ENCODE peak calls at places on chromosome 1, in nine cellular contexts. One of them, this sample, is unnamed.

GRCh38 chr1:150992626-150993025 is 10.5 kb downstream of the ANXA9 start:
- DNase-seq in cardiac fibroblast: no peak
- DNase-seq in left ventricle myocardium inferior: no peak
- DNase-seq in fibroblast of mammary gland: no peak
- DNase-seq in CD8-positive, alpha-beta memory T cell: no peak
- DNase-seq in Peyer's patch: no peak
- DNase-seq in small intestine: no peak
- DNase-seq in tibial artery: no peak
- DNase-seq in lower lobe of right lung: no peak
- DNase-seq in this sample: no peak

GRCh38 chr1:237318748-237319147 is 276.8 kb downstream of the RYR2 start:
- DNase-seq in cardiac fibroblast: no peak
- DNase-seq in left ventricle myocardium inferior: no peak
- DNase-seq in fibroblast of mammary gland: no peak
- DNase-seq in CD8-positive, alpha-beta memory T cell: no peak
- DNase-seq in Peyer's patch: no peak
- DNase-seq in small intestine: no peak
- DNase-seq in tibial artery: no peak
- DNase-seq in lower lobe of right lung: no peak
- DNase-seq in this sample: no peak

GRCh38 chr1:245876586-245876985 is 630.5 kb downstream of the SMYD3 start:
- DNase-seq in cardiac fibroblast: no peak
- DNase-seq in left ventricle myocardium inferior: no peak
- DNase-seq in fibroblast of mammary gland: no peak
- DNase-seq in CD8-positive, alpha-beta memory T cell: no peak
- DNase-seq in Peyer's patch: no peak
- DNase-seq in small intestine: no peak
- DNase-seq in tibial artery: no peak
- DNase-seq in lower lobe of right lung: no peak
- DNase-seq in this sample: no peak

GRCh38 chr1:25167269-25168192 is 64.8 kb downstream of the SYF2 start:
- DNase-seq in cardiac fibroblast: no peak
- DNase-seq in left ventricle myocardium inferior: no peak
- DNase-seq in fibroblast of mammary gland: no peak
- DNase-seq in CD8-positive, alpha-beta memory T cell: no peak
- DNase-seq in Peyer's patch: no peak
- DNase-seq in small intestine: peak
- DNase-seq in tibial artery: no peak
- DNase-seq in lower lobe of right lung: no peak
- DNase-seq in this sample: no peak

GRCh38 chr1:85128296-85128695 is 72.5 kb downstream of the SYDE2 start:
- DNase-seq in cardiac fibroblast: peak
- DNase-seq in left ventricle myocardium inferior: no peak
- DNase-seq in fibroblast of mammary gland: peak
- DNase-seq in CD8-positive, alpha-beta memory T cell: no peak
- DNase-seq in Peyer's patch: no peak
- DNase-seq in small intestine: no peak
- DNase-seq in tibial artery: no peak
- DNase-seq in lower lobe of right lung: no peak
- DNase-seq in this sample: no peak

GRCh38 chr1:53138991-53139884 is 3.2 kb downstream of the SLC1A7 start:
- DNase-seq in cardiac fibroblast: peak
- DNase-seq in left ventricle myocardium inferior: no peak
- DNase-seq in fibroblast of mammary gland: no peak
- DNase-seq in CD8-positive, alpha-beta memory T cell: no peak
- DNase-seq in Peyer's patch: no peak
- DNase-seq in small intestine: no peak
- DNase-seq in tibial artery: no peak
- DNase-seq in lower lobe of right lung: no peak
- DNase-seq in this sample: peak

GRCh38 chr1:115429242-115429641 is 91.2 kb upstream of the NGF start:
- DNase-seq in cardiac fibroblast: peak
- DNase-seq in left ventricle myocardium inferior: no peak
- DNase-seq in fibroblast of mammary gland: peak
- DNase-seq in CD8-positive, alpha-beta memory T cell: no peak
- DNase-seq in Peyer's patch: no peak
- DNase-seq in small intestine: no peak
- DNase-seq in tibial artery: no peak
- DNase-seq in lower lobe of right lung: no peak
- DNase-seq in this sample: no peak

GRCh38 chr1:184792450-184792969 is 37.9 kb upstream of the EDEM3 start:
- DNase-seq in cardiac fibroblast: peak
- DNase-seq in left ventricle myocardium inferior: peak
- DNase-seq in fibroblast of mammary gland: peak
- DNase-seq in CD8-positive, alpha-beta memory T cell: no peak
- DNase-seq in Peyer's patch: peak
- DNase-seq in small intestine: peak
- DNase-seq in tibial artery: peak
- DNase-seq in lower lobe of right lung: peak
- DNase-seq in this sample: no peak

GRCh38 chr1:43238104-43238503 is 31.7 kb upstream of the TMEM125 start:
- DNase-seq in cardiac fibroblast: peak
- DNase-seq in left ventricle myocardium inferior: peak
- DNase-seq in fibroblast of mammary gland: peak
- DNase-seq in CD8-positive, alpha-beta memory T cell: no peak
- DNase-seq in Peyer's patch: peak
- DNase-seq in small intestine: peak
- DNase-seq in tibial artery: peak
- DNase-seq in lower lobe of right lung: peak
- DNase-seq in this sample: no peak

GRCh38 chr1:32741067-32741416 is 38.5 kb upstream of the SYNC start:
- DNase-seq in cardiac fibroblast: no peak
- DNase-seq in left ventricle myocardium inferior: no peak
- DNase-seq in fibroblast of mammary gland: no peak
- DNase-seq in CD8-positive, alpha-beta memory T cell: no peak
- DNase-seq in Peyer's patch: no peak
- DNase-seq in small intestine: peak
- DNase-seq in tibial artery: no peak
- DNase-seq in lower lobe of right lung: no peak
- DNase-seq in this sample: no peak

GRCh38 chr1:32742956-32743355 is 40.4 kb upstream of the SYNC start:
- DNase-seq in cardiac fibroblast: no peak
- DNase-seq in left ventricle myocardium inferior: no peak
- DNase-seq in fibroblast of mammary gland: no peak
- DNase-seq in CD8-positive, alpha-beta memory T cell: no peak
- DNase-seq in Peyer's patch: peak
- DNase-seq in small intestine: peak
- DNase-seq in tibial artery: no peak
- DNase-seq in lower lobe of right lung: no peak
- DNase-seq in this sample: no peak

GRCh38 chr1:32743380-32744062 is 41.0 kb upstream of the SYNC start:
- DNase-seq in cardiac fibroblast: no peak
- DNase-seq in left ventricle myocardium inferior: no peak
- DNase-seq in fibroblast of mammary gland: no peak
- DNase-seq in CD8-positive, alpha-beta memory T cell: no peak
- DNase-seq in Peyer's patch: no peak
- DNase-seq in small intestine: peak
- DNase-seq in tibial artery: no peak
- DNase-seq in lower lobe of right lung: no peak
- DNase-seq in this sample: no peak

GRCh38 chr1:32741417-32742131 is 39.0 kb upstream of the SYNC start:
- DNase-seq in cardiac fibroblast: no peak
- DNase-seq in left ventricle myocardium inferior: no peak
- DNase-seq in fibroblast of mammary gland: no peak
- DNase-seq in CD8-positive, alpha-beta memory T cell: no peak
- DNase-seq in Peyer's patch: peak
- DNase-seq in small intestine: peak
- DNase-seq in tibial artery: no peak
- DNase-seq in lower lobe of right lung: no peak
- DNase-seq in this sample: peak

DNA sequence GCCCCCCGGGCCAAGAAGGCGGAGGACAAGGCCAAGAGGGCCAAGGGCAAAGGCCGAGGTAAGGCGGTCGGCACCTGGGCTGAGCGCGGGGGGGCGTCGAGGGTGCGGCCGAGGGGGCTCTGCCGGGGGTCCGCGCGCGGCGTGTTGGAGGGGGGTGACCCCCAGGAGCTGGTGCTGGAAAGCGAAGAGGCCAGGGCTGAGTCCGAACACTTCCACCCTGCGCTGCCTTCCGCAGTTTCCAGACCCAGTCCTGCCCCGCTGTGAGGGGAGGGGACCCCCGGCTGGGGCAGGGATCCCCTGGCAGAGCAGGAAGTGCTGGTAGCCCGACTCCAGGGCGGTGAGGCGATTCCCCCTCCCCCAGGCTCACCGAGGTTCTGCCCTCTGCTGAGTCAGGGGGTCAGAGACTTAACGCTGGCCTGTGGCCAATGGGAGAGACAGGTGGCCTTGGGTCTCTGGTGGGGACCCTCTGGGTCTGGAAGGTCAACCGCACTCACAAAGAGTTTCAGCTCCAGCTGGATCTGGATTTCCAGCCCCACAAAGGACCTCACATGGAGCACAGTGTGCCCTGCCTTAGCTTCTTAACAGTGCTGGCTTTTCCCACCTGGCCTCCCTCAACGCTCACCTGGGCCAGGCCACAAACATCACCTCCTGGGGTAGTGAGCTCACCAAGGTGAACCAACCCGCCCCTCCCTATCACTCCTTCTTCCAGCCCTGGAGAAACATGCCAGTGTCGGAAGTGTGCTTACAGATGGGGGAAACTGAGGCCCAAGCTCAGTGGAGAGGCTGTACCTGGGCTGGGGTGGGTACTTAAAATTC is 39.8 kb upstream of the SYNC start:
- DNase-seq in cardiac fibroblast: no peak
- DNase-seq in left ventricle myocardium inferior: no peak
- DNase-seq in fibroblast of mammary gland: no peak
- DNase-seq in CD8-positive, alpha-beta memory T cell: no peak
- DNase-seq in Peyer's patch: peak
- DNase-seq in small intestine: peak
- DNase-seq in tibial artery: no peak
- DNase-seq in lower lobe of right lung: no peak
- DNase-seq in this sample: peak
- H3K4me3 ChIP-seq in cardiac fibroblast: peak
- H3K4me3 ChIP-seq in left ventricle myocardium inferior: peak
- H3K4me3 ChIP-seq in fibroblast of mammary gland: peak
- H3K4me3 ChIP-seq in CD8-positive, alpha-beta memory T cell: no peak
- H3K4me3 ChIP-seq in Peyer's patch: peak
- H3K4me3 ChIP-seq in small intestine: peak
- H3K4me3 ChIP-seq in tibial artery: peak
- H3K4me3 ChIP-seq in lower lobe of right lung: peak
- H3K4me3 ChIP-seq in this sample: peak

DNA sequence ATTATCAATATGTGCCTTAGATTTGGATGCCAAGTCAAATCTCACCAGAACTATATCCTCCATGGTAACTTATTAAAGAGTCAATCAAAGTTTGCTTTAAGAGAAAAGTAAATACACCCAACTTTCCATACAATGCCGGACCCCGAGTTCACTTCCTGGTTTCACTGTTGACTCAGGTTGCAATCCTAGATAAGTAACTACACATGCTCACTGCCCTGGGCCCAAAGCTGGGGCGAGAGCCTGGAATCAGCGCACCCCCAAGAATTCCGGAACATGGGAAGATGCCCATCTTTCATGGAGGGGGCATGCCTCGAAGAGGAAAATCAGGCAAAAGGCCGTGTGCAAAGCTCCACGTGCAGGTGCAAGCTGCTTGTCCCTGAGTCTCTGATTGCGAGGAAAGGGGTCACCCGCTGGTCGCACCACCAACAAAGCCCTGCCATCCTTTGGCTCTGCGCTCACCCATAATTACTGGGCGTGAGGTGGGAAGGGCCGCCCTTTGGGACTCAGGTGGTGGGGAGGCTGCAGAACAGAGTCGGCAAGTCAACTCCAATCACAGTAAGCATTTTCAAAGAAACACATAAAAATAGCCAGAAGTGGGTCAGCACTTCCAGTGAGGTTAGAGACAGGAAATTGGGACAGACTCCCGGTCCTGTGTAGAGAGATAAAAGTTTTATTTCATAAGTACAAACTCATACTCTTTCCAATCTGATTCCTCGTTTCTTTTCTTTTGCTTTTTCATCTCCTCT is 167.7 kb downstream of the TOMM20 start:
- DNase-seq in cardiac fibroblast: peak
- DNase-seq in left ventricle myocardium inferior: no peak
- DNase-seq in fibroblast of mammary gland: peak
- DNase-seq in CD8-positive, alpha-beta memory T cell: no peak
- DNase-seq in Peyer's patch: peak
- DNase-seq in small intestine: peak
- DNase-seq in tibial artery: peak
- DNase-seq in lower lobe of right lung: no peak
- DNase-seq in this sample: no peak
- H3K4me3 ChIP-seq in cardiac fibroblast: no peak
- H3K4me3 ChIP-seq in left ventricle myocardium inferior: peak
- H3K4me3 ChIP-seq in fibroblast of mammary gland: no peak
- H3K4me3 ChIP-seq in CD8-positive, alpha-beta memory T cell: no peak
- H3K4me3 ChIP-seq in Peyer's patch: no peak
- H3K4me3 ChIP-seq in small intestine: no peak
- H3K4me3 ChIP-seq in tibial artery: no peak
- H3K4me3 ChIP-seq in lower lobe of right lung: no peak
- H3K4me3 ChIP-seq in this sample: no peak

GRCh38 chr1:143497374-143497747 is 474.4 kb downstream of the FAM72C start:
- DNase-seq in cardiac fibroblast: no peak
- DNase-seq in left ventricle myocardium inferior: peak
- DNase-seq in fibroblast of mammary gland: no peak
- DNase-seq in CD8-positive, alpha-beta memory T cell: no peak
- DNase-seq in Peyer's patch: peak
- DNase-seq in small intestine: no peak
- DNase-seq in tibial artery: no peak
- DNase-seq in lower lobe of right lung: peak
- DNase-seq in this sample: no peak
- H3K4me3 ChIP-seq in cardiac fibroblast: no peak
- H3K4me3 ChIP-seq in left ventricle myocardium inferior: peak
- H3K4me3 ChIP-seq in fibroblast of mammary gland: peak
- H3K4me3 ChIP-seq in CD8-positive, alpha-beta memory T cell: no peak
- H3K4me3 ChIP-seq in Peyer's patch: peak
- H3K4me3 ChIP-seq in small intestine: peak
- H3K4me3 ChIP-seq in tibial artery: no peak
- H3K4me3 ChIP-seq in lower lobe of right lung: no peak
- H3K4me3 ChIP-seq in this sample: no peak

DNA sequence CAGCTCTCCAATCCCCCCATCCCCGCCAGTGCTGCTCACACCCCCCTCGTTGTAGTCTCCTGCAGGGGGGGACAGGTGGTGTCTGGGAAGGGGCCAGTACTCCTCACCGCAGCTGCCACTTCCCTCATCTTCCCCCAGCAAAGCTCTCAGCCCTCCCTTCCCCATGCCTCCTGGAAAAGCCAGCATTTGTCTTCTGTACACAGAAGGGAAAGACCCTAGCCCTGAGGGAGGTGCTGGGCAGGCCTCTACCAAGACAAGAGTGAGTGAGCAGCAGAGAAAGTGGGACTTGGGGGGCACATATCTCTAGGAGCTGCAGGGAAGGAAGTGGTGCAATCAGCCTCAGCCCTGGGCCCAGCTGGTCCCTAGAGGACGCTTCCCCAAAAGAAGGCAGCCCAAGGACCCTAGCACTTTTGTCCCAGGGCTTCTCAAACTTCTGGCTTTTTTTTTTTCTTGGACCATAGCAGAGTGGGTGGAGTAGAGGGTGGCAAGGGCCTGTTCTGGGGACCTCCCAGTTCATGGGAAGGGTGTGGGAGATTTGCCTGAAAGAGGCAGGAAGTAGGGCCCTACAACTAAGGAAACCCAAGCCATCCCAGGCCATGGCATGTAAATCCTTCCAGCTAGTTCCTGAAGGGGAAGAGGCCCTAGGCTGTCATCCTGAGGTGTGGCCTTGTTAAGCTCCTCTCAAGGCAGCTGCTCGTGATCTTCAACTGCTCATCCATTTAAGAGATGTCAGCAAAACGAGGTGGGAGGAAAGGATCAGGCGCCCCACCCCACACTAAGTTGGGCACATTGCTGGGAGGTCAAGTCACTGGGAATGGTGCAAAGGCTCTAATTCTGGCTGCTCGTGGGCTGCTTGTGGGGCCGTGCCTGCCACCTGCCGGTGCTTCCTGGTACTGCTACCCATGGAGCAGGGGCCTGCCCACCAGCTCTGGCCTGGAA is 12.6 kb downstream of the ZC3H12A start:
- DNase-seq in cardiac fibroblast: peak
- DNase-seq in left ventricle myocardium inferior: peak
- DNase-seq in fibroblast of mammary gland: peak
- DNase-seq in CD8-positive, alpha-beta memory T cell: peak
- DNase-seq in Peyer's patch: peak
- DNase-seq in small intestine: peak
- DNase-seq in tibial artery: peak
- DNase-seq in lower lobe of right lung: peak
- DNase-seq in this sample: peak
- H3K4me3 ChIP-seq in cardiac fibroblast: no peak
- H3K4me3 ChIP-seq in left ventricle myocardium inferior: no peak
- H3K4me3 ChIP-seq in fibroblast of mammary gland: no peak
- H3K4me3 ChIP-seq in CD8-positive, alpha-beta memory T cell: no peak
- H3K4me3 ChIP-seq in Peyer's patch: no peak
- H3K4me3 ChIP-seq in small intestine: no peak
- H3K4me3 ChIP-seq in tibial artery: no peak
- H3K4me3 ChIP-seq in lower lobe of right lung: no peak
- H3K4me3 ChIP-seq in this sample: no peak